ENCODE peak calls at places on chromosomes 6 and 20, in seven cellular contexts. S is tibial artery, D is testis, W is endothelial cell of umbilical vein, N is OCI-LY7, F is body of pancreas, Z is breast epithelium. Q is an unnamed sample.

GRCh38 chr6:126848119-126848518 is 270.4 kb upstream of the RSPO3 start:
- DNase-seq in S (no peak), D (no peak), W (no peak), N (no peak), F (no peak), Z (no peak), Q (no peak)

GRCh38 chr6:89098461-89098860 is 17.9 kb downstream of the PNRC1 start:
- DNase-seq in S (no peak), D (no peak), W (no peak), N (no peak), F (no peak), Z (no peak), Q (no peak)

GRCh38 chr20:58048096-58048702 is 180.3 kb downstream of the ANKRD60 start:
- DNase-seq in S (no peak), D (peak; percentile 23), W (peak; percentile 28), N (peak; percentile 11), F (no peak), Z (no peak), Q (no peak)

GRCh38 chr6:130513770-130514169 is 148.0 kb downstream of the TMEM200A start:
- DNase-seq in S (no peak), D (peak; percentile 49), W (no peak), N (peak; percentile 71), F (no peak), Z (no peak), Q (no peak)

GRCh38 chr20:52896348-52896747 is 75.8 kb upstream of the TSHZ2 start:
- DNase-seq in S (no peak), D (no peak), W (no peak), N (peak; percentile 39), F (no peak), Z (no peak), Q (no peak)

GRCh38 chr20:56003966-56004365 is 1.4 kb downstream of the CBLN4 start:
- DNase-seq in S (no peak), D (peak; percentile 46), W (no peak), N (no peak), F (peak; percentile 27), Z (no peak), Q (peak; percentile 42)

GRCh38 chr20:44856847-44857448 is 28.6 kb upstream of the YWHAB start:
- DNase-seq in S (no peak), D (no peak), W (no peak), N (peak; percentile 25), F (no peak), Z (no peak), Q (no peak)

GRCh38 chr20:61185841-61186601 is 66.0 kb upstream of the CDH4 start:
- DNase-seq in S (no peak), D (no peak), W (peak; percentile 30), N (no peak), F (peak; percentile 23), Z (no peak), Q (no peak)

GRCh38 chr20:5402903-5403531 is 86.3 kb upstream of the PROKR2 start:
- DNase-seq in S (no peak), D (peak; percentile 43), W (peak; percentile 30), N (peak; percentile 46), F (no peak), Z (no peak), Q (no peak)

GRCh38 chr6:11685411-11686093 is 93.1 kb downstream of the ADTRP start:
- DNase-seq in S (no peak), D (no peak), W (no peak), N (no peak), F (no peak), Z (no peak), Q (no peak)

GRCh38 chr6:113414511-113414910 is 442.6 kb upstream of the MARCKS start:
- DNase-seq in S (peak; percentile 72), D (peak; percentile 49), W (peak; percentile 79), N (peak; percentile 4), F (peak; percentile 69), Z (no peak), Q (peak; percentile 34)

GRCh38 chr6:14818422-14818884 is 427.4 kb upstream of the JARID2 start:
- DNase-seq in S (no peak), D (peak; percentile 80), W (no peak), N (no peak), F (no peak), Z (no peak), Q (no peak)

GRCh38 chr6:75563032-75563431 is 38.6 kb upstream of the SENP6 start:
- DNase-seq in S (no peak), D (no peak), W (peak; percentile 35), N (peak; percentile 49), F (no peak), Z (no peak), Q (no peak)

GRCh38 chr6:12748411-12748810 is 31.8 kb downstream of the PHACTR1 start:
- DNase-seq in S (no peak), D (no peak), W (no peak), N (no peak), F (no peak), Z (no peak), Q (no peak)

GRCh38 chr6:12750416-12750815 is 33.8 kb downstream of the PHACTR1 start:
- DNase-seq in S (no peak), D (no peak), W (no peak), N (no peak), F (no peak), Z (no peak), Q (no peak)

GRCh38 chr6:12749531-12750379 is 33.2 kb downstream of the PHACTR1 start:
- DNase-seq in S (no peak), D (peak; percentile 14), W (no peak), N (no peak), F (no peak), Z (peak; percentile 52), Q (no peak)

GRCh38 chr6:12751694-12752304 is 35.2 kb downstream of the PHACTR1 start:
- DNase-seq in S (no peak), D (peak; percentile 88), W (peak; percentile 40), N (peak; percentile 26), F (peak; percentile 54), Z (peak; percentile 62), Q (no peak)

DNA sequence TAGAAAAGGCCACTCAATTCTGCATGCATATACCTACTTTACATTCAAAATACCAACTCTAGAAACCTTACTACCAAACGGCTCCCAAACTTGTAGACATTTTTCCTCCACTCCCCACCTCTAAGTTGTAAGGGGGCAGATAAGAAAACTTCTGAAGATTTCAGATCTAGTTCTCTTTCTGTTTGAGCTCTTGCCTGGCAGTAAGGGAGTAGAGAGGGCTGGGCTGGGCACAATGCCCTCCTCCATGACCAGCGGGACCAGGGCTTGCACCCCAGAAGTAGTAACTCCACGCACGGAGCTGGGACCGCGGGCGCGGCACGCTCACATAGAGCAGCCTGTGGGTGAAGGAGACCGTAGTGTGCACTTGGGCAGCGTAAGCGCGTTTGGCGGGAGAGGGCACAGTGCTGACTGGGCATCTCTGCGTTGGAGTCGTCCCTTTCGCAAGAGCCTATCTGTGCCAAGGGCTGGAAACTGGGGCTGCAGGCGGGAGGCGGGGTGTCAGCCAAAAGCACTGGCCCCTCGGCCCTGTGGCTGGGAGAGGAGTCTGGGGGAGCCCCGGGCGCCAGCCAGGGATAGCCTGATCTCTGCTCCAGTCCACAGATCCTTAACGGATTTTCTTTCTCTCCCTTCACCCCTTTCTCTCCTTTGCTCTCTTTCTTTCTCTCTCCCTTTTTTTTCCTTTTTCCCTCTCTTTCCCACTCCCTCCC is 32.4 kb downstream of the PHACTR1 start:
- DNase-seq in S (no peak), D (peak; percentile 15), W (no peak), N (no peak), F (no peak), Z (no peak), Q (no peak)
- H3K4me3 ChIP-seq in S (no peak overlapping the region), D (peak overlapping the region; percentile 29), W (no peak overlapping the region), N (no peak overlapping the region), F (no peak overlapping the region), Z (no peak overlapping the region), Q (no peak overlapping the region)

GRCh38 chr6:52904562-52905279 is 4.8 kb downstream of the GSTA3 start:
- DNase-seq in S (no peak), D (peak; percentile 34), W (no peak), N (peak; percentile 10), F (no peak), Z (no peak), Q (no peak)
- TF ChIP-seq CTCF in S (no peak), D (no peak), W (no peak), N (peak; percentile 57), F (peak; percentile 14), Z (no peak), Q (no peak)

GRCh38 chr6:160379464-160379863 is 31.3 kb downstream of the SLC22A3 start:
- DNase-seq in S (no peak), D (no peak), W (no peak), N (no peak), F (no peak), Z (no peak), Q (no peak)

GRCh38 chr6:160376445-160376844 is 28.3 kb downstream of the SLC22A3 start:
- DNase-seq in S (no peak), D (no peak), W (no peak), N (no peak), F (no peak), Z (no peak), Q (no peak)

GRCh38 chr6:160378886-160379285 is 30.7 kb downstream of the SLC22A3 start:
- DNase-seq in S (no peak), D (no peak), W (no peak), N (no peak), F (no peak), Z (no peak), Q (no peak)

GRCh38 chr6:160375561-160375949 is 27.4 kb downstream of the SLC22A3 start:
- DNase-seq in S (no peak), D (no peak), W (no peak), N (no peak), F (no peak), Z (no peak), Q (no peak)

DNA sequence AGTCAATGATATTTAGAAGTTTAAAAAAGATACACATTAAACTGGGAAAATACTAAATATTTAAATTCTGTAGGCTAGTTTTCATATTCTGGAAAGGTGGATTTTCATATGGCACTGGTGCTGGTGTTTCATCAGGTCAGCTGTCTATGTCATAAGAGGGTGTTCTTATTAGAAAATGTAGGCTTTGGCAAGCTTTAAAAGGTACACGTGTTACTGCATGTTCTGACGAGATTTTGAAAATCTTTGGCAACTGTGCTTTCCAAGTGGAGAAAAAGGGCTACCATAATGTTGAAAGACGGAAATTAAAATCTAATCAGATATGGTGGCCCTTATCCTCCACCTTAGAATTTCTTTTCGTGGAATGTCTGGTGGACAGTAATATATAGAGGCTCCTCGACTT is 30.0 kb downstream of the SLC22A3 start:
- DNase-seq in S (no peak), D (no peak), W (no peak), N (no peak), F (no peak), Z (no peak), Q (no peak)
- H3K4me1 ChIP-seq in S (no peaks in the 10 kb centered on the region), D (no peaks in the 10 kb centered on the region), W (no peaks in the 10 kb centered on the region), N (no peaks in the 10 kb centered on the region), F (no peaks in the 10 kb centered on the region), Z (no peaks in the 10 kb centered on the region), Q (peaks cover 2% of the 10 kb centered on the region)

GRCh38 chr20:63006611-63007471 is at the start of gene BHLHE23:
- DNase-seq in S (no peak), D (no peak), W (no peak), N (no peak), F (no peak), Z (no peak), Q (no peak)
- H3K4me3 ChIP-seq in S (no peak within 1 kb of the TSS), D (peak within 1 kb of the TSS; percentile 24), W (no peak within 1 kb of the TSS), N (no peak within 1 kb of the TSS), F (no peak within 1 kb of the TSS), Z (no peak within 1 kb of the TSS), Q (no peak within 1 kb of the TSS)

Q was measured in ovary.